ENCODE peak calls at places on chromosomes 6 and 20, in four cellular contexts. One of them, this sample, is unnamed.

GRCh38 chr20:47319517-47320252 is 36.8 kb downstream of the ZMYND8 start:
- DNase-seq in Calu3: peak
- DNase-seq in heart left ventricle: no peak
- DNase-seq in heart right ventricle: peak
- DNase-seq in this sample: peak

GRCh38 chr6:32110632-32111031 is 1.5 kb upstream of the TNXB start:
- DNase-seq in heart left ventricle: no peak
- DNase-seq in Calu3: no peak
- DNase-seq in heart right ventricle: no peak
- DNase-seq in this sample: no peak

GRCh38 chr6:108619431-108620197 is 58.9 kb downstream of the FOXO3 start:
- DNase-seq in heart right ventricle: no peak
- DNase-seq in heart left ventricle: no peak
- DNase-seq in Calu3: no peak
- DNase-seq in this sample: peak

GRCh38 chr6:160293844-160294243 is 35.2 kb upstream of the SLC22A2 start:
- DNase-seq in Calu3: no peak
- DNase-seq in heart right ventricle: no peak
- DNase-seq in heart left ventricle: no peak
- DNase-seq in this sample: no peak

GRCh38 chr20:51488331-51488730 is 54.2 kb downstream of the NFATC2 start:
- DNase-seq in heart right ventricle: no peak
- DNase-seq in heart left ventricle: no peak
- DNase-seq in Calu3: peak
- DNase-seq in this sample: no peak

GRCh38 chr20:40525356-40525755 is 163.7 kb downstream of the MAFB start:
- DNase-seq in Calu3: no peak
- DNase-seq in heart left ventricle: no peak
- DNase-seq in heart right ventricle: no peak
- DNase-seq in this sample: no peak

GRCh38 chr6:149331871-149332270 is 14.4 kb downstream of the TAB2 start:
- DNase-seq in Calu3: no peak
- DNase-seq in heart left ventricle: no peak
- DNase-seq in heart right ventricle: no peak
- DNase-seq in this sample: no peak

GRCh38 chr20:6697228-6697972 is 70.1 kb upstream of the BMP2 start:
- DNase-seq in heart left ventricle: no peak
- DNase-seq in Calu3: no peak
- DNase-seq in heart right ventricle: no peak
- DNase-seq in this sample: no peak

GRCh38 chr6:137761072-137761471 is 106.0 kb upstream of the TNFAIP3 start:
- DNase-seq in Calu3: no peak
- DNase-seq in heart right ventricle: no peak
- DNase-seq in heart left ventricle: no peak
- DNase-seq in this sample: no peak

GRCh38 chr20:6942266-6942665 is 174.8 kb downstream of the BMP2 start:
- DNase-seq in Calu3: no peak
- DNase-seq in heart right ventricle: no peak
- DNase-seq in heart left ventricle: no peak
- DNase-seq in this sample: no peak

GRCh38 chr20:33733654-33734576 is 2.1 kb downstream of the ZNF341 start:
- DNase-seq in Calu3: peak
- DNase-seq in heart left ventricle: no peak
- DNase-seq in heart right ventricle: no peak
- DNase-seq in this sample: peak

GRCh38 chr6:95293257-95293656 is 284.1 kb upstream of the MANEA start:
- DNase-seq in heart right ventricle: no peak
- DNase-seq in heart left ventricle: no peak
- DNase-seq in Calu3: no peak
- DNase-seq in this sample: no peak

GRCh38 chr6:147063469-147064031 is 140.7 kb upstream of the STXBP5 start:
- DNase-seq in heart left ventricle: no peak
- DNase-seq in Calu3: peak
- DNase-seq in heart right ventricle: no peak
- DNase-seq in this sample: peak

GRCh38 chr6:169556758-169557505 is 144.9 kb downstream of the WDR27 start:
- DNase-seq in heart left ventricle: no peak
- DNase-seq in heart right ventricle: no peak
- DNase-seq in Calu3: no peak
- DNase-seq in this sample: no peak

GRCh38 chr6:5334341-5334740 is 73.0 kb downstream of the FARS2 start:
- DNase-seq in heart left ventricle: no peak
- DNase-seq in heart right ventricle: no peak
- DNase-seq in Calu3: no peak
- DNase-seq in this sample: no peak

GRCh38 chr6:5339757-5340156 is 78.4 kb downstream of the FARS2 start:
- DNase-seq in heart left ventricle: no peak
- DNase-seq in Calu3: no peak
- DNase-seq in heart right ventricle: no peak
- DNase-seq in this sample: no peak

GRCh38 chr6:5338177-5338960 is 77.1 kb downstream of the FARS2 start:
- DNase-seq in heart left ventricle: no peak
- DNase-seq in Calu3: no peak
- DNase-seq in heart right ventricle: no peak
- DNase-seq in this sample: no peak

GRCh38 chr6:5335020-5335419 is 73.7 kb downstream of the FARS2 start:
- DNase-seq in Calu3: no peak
- DNase-seq in heart right ventricle: no peak
- DNase-seq in heart left ventricle: no peak
- DNase-seq in this sample: no peak

GRCh38 chr6:5337573-5337972 is 76.3 kb downstream of the FARS2 start:
- DNase-seq in heart left ventricle: no peak
- DNase-seq in heart right ventricle: no peak
- DNase-seq in Calu3: no peak
- DNase-seq in this sample: peak
- TF ChIP-seq CTCF in heart left ventricle: no peak
- TF ChIP-seq CTCF in heart right ventricle: no peak
- TF ChIP-seq CTCF in Calu3: no peak
- TF ChIP-seq CTCF in this sample: peak

GRCh38 chr6:2765166-2765895 is at the start of gene WRNIP1:
- DNase-seq in Calu3: peak
- DNase-seq in heart left ventricle: peak
- DNase-seq in heart right ventricle: peak
- DNase-seq in this sample: peak
- TF ChIP-seq CTCF in Calu3: peak
- TF ChIP-seq CTCF in heart left ventricle: peak
- TF ChIP-seq CTCF in heart right ventricle: peak
- TF ChIP-seq CTCF in this sample: peak

GRCh38 chr6:19322691-19323470 is 514.3 kb upstream of the ID4 start:
- DNase-seq in Calu3: no peak
- DNase-seq in heart right ventricle: no peak
- DNase-seq in heart left ventricle: no peak
- DNase-seq in this sample: no peak
- TF ChIP-seq CTCF in Calu3: no peak
- TF ChIP-seq CTCF in heart right ventricle: no peak
- TF ChIP-seq CTCF in heart left ventricle: no peak
- TF ChIP-seq CTCF in this sample: no peak

GRCh38 chr6:39812853-39813533 is 20.8 kb downstream of the DAAM2 start:
- DNase-seq in Calu3: no peak
- DNase-seq in heart right ventricle: no peak
- DNase-seq in heart left ventricle: no peak
- DNase-seq in this sample: peak
- TF ChIP-seq CTCF in Calu3: no peak
- TF ChIP-seq CTCF in heart right ventricle: no peak
- TF ChIP-seq CTCF in heart left ventricle: no peak
- TF ChIP-seq CTCF in this sample: peak

DNA sequence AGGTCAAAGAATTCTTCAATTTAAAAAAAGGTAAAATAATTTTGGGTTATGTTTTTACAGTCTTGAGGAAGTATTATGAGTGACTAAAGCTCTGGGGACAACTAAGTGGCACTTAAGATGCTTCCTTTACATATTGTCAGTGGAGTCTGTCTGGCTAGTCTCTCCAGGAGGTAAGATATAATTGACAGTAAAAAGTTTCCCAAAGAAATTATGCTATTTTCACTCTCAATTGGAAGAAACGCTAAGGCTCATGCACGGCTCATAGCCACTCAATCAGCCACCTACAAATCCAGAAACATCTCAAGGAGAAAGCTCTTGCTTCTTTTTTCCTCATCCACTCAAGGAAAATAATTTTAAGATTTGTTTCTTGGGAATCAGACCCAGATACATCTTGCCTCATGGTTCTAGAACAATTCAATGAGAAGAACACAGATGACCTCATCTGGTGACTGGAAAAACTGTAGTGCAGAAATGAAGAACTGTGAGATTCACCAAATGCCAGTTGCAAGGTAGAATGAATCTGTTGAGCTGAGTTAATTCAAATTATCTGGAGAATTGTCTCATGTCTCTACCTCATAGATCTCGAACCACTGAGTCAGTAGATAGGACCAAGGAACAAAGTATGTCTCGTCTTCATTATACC is 252.9 kb downstream of the TPBG start:
- DNase-seq in Calu3: no peak
- DNase-seq in heart left ventricle: no peak
- DNase-seq in heart right ventricle: no peak
- DNase-seq in this sample: peak
- TF ChIP-seq CTCF in Calu3: no peak
- TF ChIP-seq CTCF in heart left ventricle: no peak
- TF ChIP-seq CTCF in heart right ventricle: no peak
- TF ChIP-seq CTCF in this sample: peak

GRCh38 chr6:82080767-82081166 is 166.8 kb downstream of the IBTK start:
- DNase-seq in heart right ventricle: no peak
- DNase-seq in Calu3: no peak
- DNase-seq in heart left ventricle: no peak
- DNase-seq in this sample: peak

GRCh38 chr6:82078286-82078908 is 169.1 kb downstream of the IBTK start:
- DNase-seq in heart left ventricle: no peak
- DNase-seq in Calu3: no peak
- DNase-seq in heart right ventricle: no peak
- DNase-seq in this sample: no peak

GRCh38 chr6:82072771-82073170 is 174.8 kb downstream of the IBTK start:
- DNase-seq in Calu3: no peak
- DNase-seq in heart left ventricle: no peak
- DNase-seq in heart right ventricle: no peak
- DNase-seq in this sample: peak

GRCh38 chr6:82073484-82073883 is 174.1 kb downstream of the IBTK start:
- DNase-seq in heart right ventricle: no peak
- DNase-seq in heart left ventricle: no peak
- DNase-seq in Calu3: no peak
- DNase-seq in this sample: no peak

GRCh38 chr6:82076855-82077254 is 170.7 kb downstream of the IBTK start:
- DNase-seq in heart right ventricle: no peak
- DNase-seq in heart left ventricle: no peak
- DNase-seq in Calu3: no peak
- DNase-seq in this sample: no peak
- TF ChIP-seq CTCF in heart right ventricle: no peak
- TF ChIP-seq CTCF in heart left ventricle: no peak
- TF ChIP-seq CTCF in Calu3: no peak
- TF ChIP-seq CTCF in this sample: peak

This sample was measured in HFFc6.